ENCODE peak calls at places on chromosomes 4 and X, in four cellular contexts. L, E, C and H are unnamed samples.

GRCh38 chr4:13368262-13368661 is 115.9 kb downstream of the RAB28 start:
- DNase-seq in L (no peak), E (no peak), C (no peak), H (peak; percentile 98)

GRCh38 chrX:10648608-10649007 is 28.2 kb upstream of the MID1 start:
- DNase-seq in L (no peak), E (no peak), C (no peak), H (no peak)

GRCh38 chr4:137283737-137284136 is 248.6 kb downstream of the PCDH18 start:
- DNase-seq in L (no peak), E (no peak), C (no peak), H (no peak)

GRCh38 chr4:184824776-184825393 is 883 bp downstream of the ACSL1 start:
- DNase-seq in L (peak; percentile 55), E (no peak), C (no peak), H (peak; percentile 32)

GRCh38 chr4:183195534-183195933 is 96.5 kb downstream of the WWC2 start:
- DNase-seq in L (no peak), E (no peak), C (no peak), H (no peak)

GRCh38 chrX:144334577-144334976 is 450.7 kb downstream of the UBE2NL start:
- DNase-seq in L (peak; percentile 65), E (no peak), C (no peak), H (no peak)

GRCh38 chrX:129781134-129782014 is 1.6 kb downstream of the SASH3 start:
- DNase-seq in L (peak; percentile 67), E (no peak), C (peak; percentile 23), H (no peak)

GRCh38 chr4:147515220-147515936 is 34.5 kb downstream of the EDNRA start:
- DNase-seq in L (no peak), E (no peak), C (no peak), H (no peak)

GRCh38 chrX:57821703-57822375 is 88.4 kb downstream of the ZXDA start:
- DNase-seq in L (peak; percentile 43), E (no peak), C (no peak), H (peak; percentile 30)

GRCh38 chr4:158032733-158033415 is 140.0 kb downstream of the GASK1B start:
- DNase-seq in L (no peak), E (no peak), C (no peak), H (no peak)

GRCh38 chrX:13077168-13077567 is 32.7 kb upstream of the FAM9C start:
- DNase-seq in L (no peak), E (no peak), C (no peak), H (peak; percentile 36)
- H3K4me1 ChIP-seq in L (no peaks in the 10 kb centered on the region), E (peaks cover 6% of the 10 kb centered on the region), C (peaks cover 32% of the 10 kb centered on the region), H (peaks cover 19% of the 10 kb centered on the region)

GRCh38 chrX:124256209-124256608 is 76.3 kb upstream of the TEX13D start:
- DNase-seq in L (no peak), E (no peak), C (no peak), H (no peak)
- H3K27ac ChIP-seq in L (no peak overlapping the region), E (no peak overlapping the region), C (no peak overlapping the region), H (no peak overlapping the region)

GRCh38 chrX:30373951-30374350 is 64.8 kb upstream of the NR0B1 start:
- DNase-seq in L (no peak), E (no peak), C (no peak), H (no peak)

GRCh38 chrX:30373479-30373878 is 64.3 kb upstream of the NR0B1 start:
- DNase-seq in L (no peak), E (no peak), C (no peak), H (no peak)
- H3K4me1 ChIP-seq in L (no peaks in the 10 kb centered on the region), E (no peaks in the 10 kb centered on the region), C (no peaks in the 10 kb centered on the region), H (no peaks in the 10 kb centered on the region)

DNA sequence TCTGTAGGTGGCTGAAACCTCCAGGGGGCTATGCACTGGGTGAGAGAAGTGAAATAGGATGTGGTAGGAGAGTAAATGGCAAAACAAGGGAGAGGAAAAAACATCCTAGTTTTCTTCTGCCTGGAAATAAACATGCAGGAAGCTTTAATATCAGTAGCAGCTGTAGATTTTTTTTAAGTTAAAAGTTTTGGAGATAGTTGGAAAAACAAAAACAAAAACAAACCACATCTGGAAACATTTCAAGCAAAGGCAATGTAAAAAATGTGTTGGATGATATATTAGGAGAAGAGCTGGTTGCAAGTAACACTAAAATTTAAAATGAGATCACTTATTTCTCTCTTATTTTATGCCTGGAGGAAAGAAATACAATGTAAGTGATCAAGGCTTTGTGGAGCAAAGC is 388.0 kb downstream of the SPRY1 start:
- DNase-seq in L (no peak), E (no peak), C (no peak), H (no peak)
- H3K27ac ChIP-seq in L (no peak overlapping the region), E (peak overlapping the region; percentile 11), C (no peak overlapping the region), H (no peak overlapping the region)

DNA sequence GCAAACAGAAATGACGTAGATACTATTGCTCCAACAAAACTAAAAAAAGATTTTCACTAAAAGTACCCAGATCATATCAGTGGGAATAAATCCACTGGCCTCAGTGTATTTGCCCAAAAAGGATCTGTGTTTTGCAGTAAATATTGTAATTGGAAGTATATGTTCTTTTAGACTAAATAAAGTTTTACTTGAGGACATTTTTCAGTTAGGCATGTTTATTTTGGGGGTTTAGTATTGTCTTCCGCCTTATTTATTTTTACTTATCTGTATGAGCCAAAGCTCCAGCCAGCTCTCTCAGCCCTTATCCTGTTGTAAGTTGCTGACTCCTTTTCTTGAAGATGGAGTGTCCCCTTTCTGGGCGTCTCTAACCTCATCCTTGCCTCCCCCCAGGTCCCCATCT is 49.8 kb downstream of the PTTG2 start:
- DNase-seq in L (no peak), E (no peak), C (no peak), H (no peak)
- H3K4me1 ChIP-seq in L (peaks cover 15% of the 10 kb centered on the region), E (peaks cover 35% of the 10 kb centered on the region), C (peaks cover 76% of the 10 kb centered on the region), H (peaks cover 13% of the 10 kb centered on the region)

DNA sequence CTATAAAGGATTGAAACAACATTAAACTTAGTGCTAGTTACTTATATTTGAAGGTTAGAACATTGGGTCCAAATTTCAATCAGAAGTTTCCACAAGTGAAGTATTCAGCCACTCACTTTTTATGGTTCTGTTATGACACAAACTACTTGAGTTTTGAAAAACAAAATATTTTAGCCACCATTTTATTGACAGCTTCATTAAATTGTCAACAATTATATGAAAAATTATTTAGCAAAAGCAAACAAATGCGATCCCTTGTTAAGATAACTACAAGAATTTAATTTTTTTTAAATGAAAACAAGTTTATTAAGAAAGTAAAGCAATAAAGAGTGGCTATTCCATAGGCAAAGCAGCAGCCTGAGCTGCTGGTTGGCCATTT is 3.1 kb downstream of the CXCL2 start:
- DNase-seq in L (no peak), E (no peak), C (no peak), H (no peak)
- H3K27ac ChIP-seq in L (no peak overlapping the region), E (peak overlapping the region; percentile 93), C (no peak overlapping the region), H (no peak overlapping the region)